ENCODE peak calls at places on chromosomes 7 and 10, in seven cellular contexts. F is heart left ventricle, X is tibial artery, K is IMR-90, W is lower lobe of right lung, O is HFF-Myc, N is AG04450. V is an unnamed sample.

GRCh38 chr7:107922891-107923290 is 31.9 kb downstream of the DLD start:
- DNase-seq in F (no peak), X (no peak), K (peak), W (no peak), O (no peak), N (no peak), V (no peak)

GRCh38 chr10:128035557-128035973 is 90.7 kb downstream of the MKI67 start:
- DNase-seq in F (peak), X (no peak), K (no peak), W (peak), O (no peak), N (no peak), V (peak)

GRCh38 chr10:19638173-19638872 is 177.9 kb upstream of the PLXDC2 start:
- DNase-seq in F (no peak), X (no peak), K (peak), W (no peak), O (peak), N (peak), V (no peak)

GRCh38 chr7:111025013-111025412 is 65.9 kb upstream of the LRRN3 start:
- DNase-seq in F (no peak), X (no peak), K (no peak), W (no peak), O (no peak), N (no peak), V (no peak)

GRCh38 chr7:105776068-105776790 is 100.2 kb downstream of the ATXN7L1 start:
- DNase-seq in F (peak), X (peak), K (peak), W (no peak), O (peak), N (peak), V (no peak)

GRCh38 chr7:135557455-135558336 is at the start of gene NUP205:
- DNase-seq in F (peak), X (peak), K (peak), W (peak), O (peak), N (peak), V (peak)

GRCh38 chr7:4216016-4216415 is 466.1 kb upstream of the FOXK1 start:
- DNase-seq in F (no peak), X (peak), K (no peak), W (no peak), O (no peak), N (no peak), V (no peak)

GRCh38 chr10:60496181-60496580 is 106.5 kb upstream of the ANK3 start:
- DNase-seq in F (no peak), X (no peak), K (no peak), W (no peak), O (no peak), N (no peak), V (no peak)

GRCh38 chr7:90599038-90599437 is 2.9 kb downstream of the CDK14 start:
- DNase-seq in F (no peak), X (no peak), K (peak), W (no peak), O (no peak), N (no peak), V (no peak)

GRCh38 chr7:47254081-47255006 is 327.6 kb downstream of the TNS3 start:
- DNase-seq in F (peak), X (peak), K (peak), W (peak), O (no peak), N (no peak), V (peak)

GRCh38 chr7:30911561-30911969 is at the start of gene AQP1:
- DNase-seq in F (peak), X (peak), K (no peak), W (peak), O (no peak), N (no peak), V (no peak)

GRCh38 chr7:140060243-140060630 is 2.5 kb downstream of the PARP12 start:
- DNase-seq in F (no peak), X (no peak), K (no peak), W (no peak), O (no peak), N (no peak), V (no peak)

GRCh38 chr10:48659790-48660189 is 24.9 kb upstream of the WDFY4 start:
- DNase-seq in F (no peak), X (no peak), K (no peak), W (no peak), O (no peak), N (no peak), V (no peak)

GRCh38 chr10:43197834-43198681 is 59.8 kb downstream of the CSGALNACT2 start:
- DNase-seq in F (no peak), X (peak), K (no peak), W (peak), O (no peak), N (no peak), V (peak)

GRCh38 chr10:6065406-6065805 is 3.2 kb upstream of the IL2RA start:
- DNase-seq in F (no peak), X (peak), K (no peak), W (no peak), O (no peak), N (no peak), V (no peak)

GRCh38 chr7:148915211-148915610 is 31.1 kb upstream of the EZH2 start:
- DNase-seq in F (no peak), X (no peak), K (no peak), W (no peak), O (no peak), N (no peak), V (no peak)

GRCh38 chr10:31034041-31034918 is 2.6 kb upstream of the ZNF438 start:
- DNase-seq in F (no peak), X (no peak), K (peak), W (no peak), O (peak), N (peak), V (no peak)

GRCh38 chr10:10798543-10799192 is 219.0 kb upstream of the CELF2 start:
- DNase-seq in F (no peak), X (no peak), K (no peak), W (no peak), O (no peak), N (no peak), V (peak)

GRCh38 chr10:84681781-84682180 is 353.4 kb downstream of the CCSER2 start:
- DNase-seq in F (no peak), X (no peak), K (no peak), W (no peak), O (no peak), N (no peak), V (no peak)

GRCh38 chr10:113557389-113558321 is 4.8 kb downstream of the HABP2 start:
- DNase-seq in F (no peak), X (no peak), K (no peak), W (no peak), O (no peak), N (no peak), V (no peak)

GRCh38 chr7:129480674-129481363 is 21.5 kb upstream of the SMKR1 start:
- DNase-seq in F (no peak), X (no peak), K (peak), W (no peak), O (no peak), N (no peak), V (no peak)

GRCh38 chr10:23155166-23155565 is 36.9 kb upstream of the PTF1A start:
- DNase-seq in F (no peak), X (no peak), K (no peak), W (no peak), O (no peak), N (no peak), V (no peak)

GRCh38 chr10:10490187-10490980 is 527.3 kb upstream of the CELF2 start:
- DNase-seq in F (no peak), X (no peak), K (peak), W (no peak), O (no peak), N (no peak), V (no peak)

GRCh38 chr10:35898722-35899485 is 256.8 kb upstream of the FZD8 start:
- DNase-seq in F (peak), X (no peak), K (no peak), W (no peak), O (no peak), N (no peak), V (no peak)

GRCh38 chr7:91565499-91566331 is 301.5 kb downstream of the FZD1 start:
- DNase-seq in F (no peak), X (no peak), K (no peak), W (no peak), O (peak), N (no peak), V (no peak)

GRCh38 chr10:100710151-100710871 is 35.1 kb upstream of the PAX2 start:
- DNase-seq in F (no peak), X (no peak), K (no peak), W (no peak), O (no peak), N (no peak), V (peak)

GRCh38 chr7:75712517-75713361 is 26.0 kb downstream of the HIP1 start:
- DNase-seq in F (no peak), X (no peak), K (no peak), W (peak), O (no peak), N (no peak), V (no peak)

GRCh38 chr7:55517191-55517633 is 55.1 kb downstream of the VOPP1 start:
- DNase-seq in F (no peak), X (no peak), K (peak), W (no peak), O (no peak), N (no peak), V (no peak)

GRCh38 chr7:38105874-38106483 is 72.1 kb upstream of the STARD3NL start:
- DNase-seq in F (no peak), X (no peak), K (peak), W (no peak), O (peak), N (peak), V (no peak)

GRCh38 chr7:102445674-102446071 is 12.3 kb downstream of the ORAI2 start:
- DNase-seq in F (no peak), X (no peak), K (no peak), W (no peak), O (no peak), N (no peak), V (no peak)

GRCh38 chr10:112605063-112605462 is 158.0 kb downstream of the VTI1A start:
- DNase-seq in F (no peak), X (no peak), K (no peak), W (no peak), O (no peak), N (no peak), V (no peak)

GRCh38 chr7:123034106-123034505 is 38.6 kb upstream of the TAS2R16 start:
- DNase-seq in F (no peak), X (no peak), K (no peak), W (no peak), O (no peak), N (no peak), V (no peak)

GRCh38 chr7:39125849-39126248 is 148.1 kb downstream of the POU6F2 start:
- DNase-seq in F (no peak), X (no peak), K (no peak), W (no peak), O (no peak), N (no peak), V (no peak)

GRCh38 chr10:3949741-3950140 is 164.7 kb upstream of the KLF6 start:
- DNase-seq in F (no peak), X (no peak), K (no peak), W (no peak), O (no peak), N (no peak), V (no peak)

GRCh38 chr10:62080905-62081304 is 179.4 kb downstream of the ARID5B start:
- DNase-seq in F (no peak), X (no peak), K (no peak), W (no peak), O (no peak), N (no peak), V (no peak)
- TF ChIP-seq CTCF in F (no peak), X (no peak), K (no peak), W (no peak), O (no peak), N (peak), V (no peak)

DNA sequence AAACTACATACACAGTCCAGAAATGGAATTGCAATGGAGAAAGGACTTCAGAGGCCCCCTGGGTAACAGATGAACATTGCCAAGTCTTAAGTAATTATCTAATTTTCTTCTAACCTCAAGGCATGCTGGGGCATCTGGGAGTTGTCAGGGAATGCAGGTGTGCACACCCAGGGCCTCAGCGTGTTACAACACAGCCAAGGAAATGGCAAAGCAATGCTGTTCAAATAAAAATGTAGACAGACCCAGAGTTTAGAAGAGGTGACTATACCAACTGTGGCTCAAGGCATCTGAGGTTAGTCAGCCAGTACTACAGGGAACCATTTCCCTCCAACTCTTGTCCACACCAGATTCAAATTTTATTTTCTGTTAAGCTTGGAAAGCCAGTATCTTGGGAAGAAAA is 73.6 kb downstream of the CCDC3 start:
- DNase-seq in F (no peak), X (no peak), K (no peak), W (no peak), O (no peak), N (no peak), V (no peak)
- TF ChIP-seq CTCF in F (no peak), X (no peak), K (no peak), W (no peak), O (no peak), N (no peak), V (no peak)

GRCh38 chr7:158646766-158647474 is 57.7 kb downstream of the NCAPG2 start:
- DNase-seq in F (no peak), X (no peak), K (no peak), W (no peak), O (no peak), N (no peak), V (peak)
- TF ChIP-seq CTCF in F (no peak), X (no peak), K (no peak), W (peak), O (peak), N (peak), V (peak)

GRCh38 chr10:133257489-133258065 is 19.1 kb downstream of the ADAM8 start:
- DNase-seq in F (peak), X (peak), K (no peak), W (peak), O (no peak), N (no peak), V (peak)
- TF ChIP-seq CTCF in F (peak), X (no peak), K (no peak), W (peak), O (peak), N (peak), V (no peak)

DNA sequence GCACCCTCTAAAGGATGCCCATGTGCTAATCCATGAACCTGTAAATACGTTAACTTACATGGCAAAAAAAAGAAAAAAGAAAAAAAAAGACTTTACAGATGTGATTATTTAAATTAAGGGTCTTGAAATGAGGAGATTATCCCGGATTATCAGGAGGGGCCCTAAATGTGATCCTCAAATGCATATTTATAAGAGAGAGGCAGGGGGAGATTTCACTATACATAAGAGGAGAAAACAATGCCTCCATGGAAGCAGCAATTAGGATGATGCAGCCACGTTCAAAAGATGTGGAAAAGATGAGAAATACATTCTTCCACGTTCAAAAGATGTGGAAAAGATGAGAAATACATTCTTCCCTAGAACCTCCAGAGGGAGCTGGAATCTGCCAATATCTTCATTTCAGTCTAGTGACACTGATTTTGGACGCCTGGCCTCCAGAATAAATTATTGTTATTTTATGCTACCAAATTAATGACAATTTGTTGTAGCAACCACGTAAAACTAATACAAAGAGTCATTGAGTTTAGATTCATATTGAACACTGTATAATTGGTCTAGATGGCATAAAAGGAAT is 328.4 kb upstream of the GNAI1 start:
- DNase-seq in F (no peak), X (no peak), K (peak), W (no peak), O (peak), N (no peak), V (no peak)
- TF ChIP-seq CTCF in F (no peak), X (no peak), K (peak), W (no peak), O (peak), N (peak), V (no peak)

DNA sequence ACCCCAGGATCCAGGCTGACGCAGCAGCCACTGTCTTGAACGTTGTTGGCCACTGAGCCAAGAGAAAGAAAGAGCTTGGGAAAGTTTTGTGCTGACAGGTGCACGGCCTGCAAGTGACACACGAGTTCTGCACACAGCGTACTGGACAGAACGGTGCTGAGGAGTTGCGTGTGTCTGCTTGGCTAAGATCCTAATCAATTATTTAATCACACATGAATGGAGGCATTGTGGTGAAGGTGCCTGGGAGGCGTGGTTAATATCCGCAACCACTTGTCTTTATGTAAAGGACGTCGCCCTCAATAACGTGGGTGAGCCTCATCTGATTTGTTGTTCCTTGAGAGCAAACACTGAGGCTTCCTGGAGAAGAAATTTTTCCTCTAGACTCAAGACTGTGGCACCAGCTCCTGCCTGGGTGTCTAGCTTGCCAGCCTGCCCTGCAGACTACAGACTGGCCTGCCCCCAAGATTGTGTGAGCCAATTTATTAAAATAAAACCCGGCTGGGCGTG is 16.6 kb upstream of the GNA12 start:
- DNase-seq in F (no peak), X (no peak), K (no peak), W (no peak), O (no peak), N (no peak), V (no peak)
- TF ChIP-seq CTCF in F (no peak), X (no peak), K (no peak), W (no peak), O (no peak), N (no peak), V (no peak)

GRCh38 chr7:5822742-5823503 is 41.5 kb upstream of the RNF216 start:
- DNase-seq in F (peak), X (peak), K (peak), W (peak), O (peak), N (peak), V (peak)
- TF ChIP-seq CTCF in F (no peak), X (peak), K (no peak), W (no peak), O (no peak), N (peak), V (no peak)

GRCh38 chr10:28135258-28135657 is 136.4 kb upstream of the ODAD2 start:
- DNase-seq in F (no peak), X (no peak), K (peak), W (no peak), O (no peak), N (no peak), V (no peak)
- TF ChIP-seq CTCF in F (no peak), X (no peak), K (peak), W (no peak), O (peak), N (peak), V (no peak)

GRCh38 chr10:111600772-111601171 is 523.9 kb downstream of the ADRA2A start:
- DNase-seq in F (no peak), X (no peak), K (no peak), W (no peak), O (no peak), N (no peak), V (no peak)

GRCh38 chr10:111593578-111593977 is 516.7 kb downstream of the ADRA2A start:
- DNase-seq in F (no peak), X (no peak), K (no peak), W (no peak), O (no peak), N (no peak), V (no peak)

GRCh38 chr10:111595173-111595572 is 518.3 kb downstream of the ADRA2A start:
- DNase-seq in F (no peak), X (no peak), K (no peak), W (no peak), O (no peak), N (no peak), V (no peak)

DNA sequence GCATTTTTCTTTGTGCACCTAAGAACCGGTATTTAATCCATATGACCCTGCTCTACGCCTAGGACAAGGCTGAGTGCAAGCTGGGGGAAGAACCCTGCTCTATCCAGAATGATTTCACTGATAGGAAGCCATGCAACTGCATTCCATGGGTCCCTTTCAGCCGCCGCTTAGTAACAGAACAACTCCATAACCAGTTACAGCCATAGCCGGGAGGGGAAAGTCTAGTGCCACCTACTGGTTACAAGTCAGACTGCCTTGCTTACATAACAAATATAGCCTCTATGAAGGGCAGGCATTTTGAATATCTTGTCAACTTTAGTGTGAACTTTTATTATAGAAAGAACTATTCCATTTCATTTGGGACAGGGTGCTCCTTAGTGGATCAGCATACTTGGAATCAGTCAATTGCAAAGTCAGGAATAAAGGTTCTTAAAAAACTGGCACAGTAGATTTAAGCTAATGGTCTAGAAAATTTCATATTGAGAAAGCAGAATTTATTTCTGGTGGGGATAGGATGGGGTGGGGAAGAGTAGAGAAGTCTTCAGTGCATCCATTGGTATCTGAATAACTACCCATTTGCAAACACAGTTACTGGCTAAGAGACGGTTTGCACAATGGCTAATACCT is 521.7 kb downstream of the ADRA2A start:
- DNase-seq in F (no peak), X (no peak), K (peak), W (no peak), O (peak), N (no peak), V (peak)
- TF ChIP-seq CTCF in F (peak), X (peak), K (peak), W (peak), O (peak), N (peak), V (peak)

GRCh38 chr10:71899665-71900412 is 48.8 kb upstream of the PSAP start:
- DNase-seq in F (no peak), X (no peak), K (no peak), W (peak), O (no peak), N (no peak), V (no peak)
- TF ChIP-seq CTCF in F (no peak), X (no peak), K (no peak), W (no peak), O (no peak), N (no peak), V (no peak)